ENCODE peak calls at places on chromosome 15, in nine cellular contexts. K is MCF 10A, W is ovary, M is MM.1S, C is GM20000, T is mucosa of descending colon, B is lower lobe of right lung, P is GM10248, V is fibroblast of pulmonary artery. O is an unnamed sample.

GRCh38 chr15:93067649-93068085 is 21.3 kb downstream of the RGMA start:
- DNase-seq in K (peak), W (no peak), M (no peak), C (no peak), T (no peak), B (no peak), P (no peak), V (no peak), O (no peak)

GRCh38 chr15:34721802-34722795 is 32.7 kb downstream of the GJD2 start:
- DNase-seq in K (peak), W (no peak), M (no peak), C (no peak), T (no peak), B (no peak), P (no peak), V (peak), O (no peak)

GRCh38 chr15:57732526-57733331 is 26.2 kb downstream of the POLR2M start:
- DNase-seq in K (peak), W (peak), M (peak), C (peak), T (no peak), B (no peak), P (peak), V (peak), O (no peak)

GRCh38 chr15:82178061-82178460 is 84.5 kb downstream of the EFL1 start:
- DNase-seq in K (peak), W (no peak), M (no peak), C (no peak), T (no peak), B (no peak), P (no peak), V (peak), O (no peak)

GRCh38 chr15:100202309-100202943 is 139.3 kb downstream of the ADAMTS17 start:
- DNase-seq in K (no peak), W (no peak), M (no peak), C (no peak), T (no peak), B (no peak), P (no peak), V (no peak), O (no peak)

GRCh38 chr15:44719293-44719999 is 8.1 kb downstream of the B2M start:
- DNase-seq in K (peak), W (no peak), M (peak), C (peak), T (no peak), B (no peak), P (peak), V (peak), O (no peak)

GRCh38 chr15:54250351-54250750 is 272.1 kb downstream of the UNC13C start:
- DNase-seq in K (no peak), W (no peak), M (no peak), C (no peak), T (no peak), B (no peak), P (no peak), V (no peak), O (no peak)

GRCh38 chr15:95557226-95558046 is 773.1 kb upstream of the NR2F2 start:
- DNase-seq in K (peak), W (peak), M (no peak), C (no peak), T (no peak), B (no peak), P (no peak), V (peak), O (no peak)

GRCh38 chr15:68389936-68390790 is 41.8 kb downstream of the ITGA11 start:
- DNase-seq in K (peak), W (peak), M (no peak), C (peak), T (no peak), B (no peak), P (peak), V (peak), O (no peak)

GRCh38 chr15:70281261-70281810 is 183.6 kb upstream of the TLE3 start:
- DNase-seq in K (no peak), W (peak), M (no peak), C (no peak), T (no peak), B (no peak), P (no peak), V (no peak), O (no peak)

GRCh38 chr15:64987136-64987535 is 2.6 kb downstream of the SPG21 start:
- DNase-seq in K (no peak), W (no peak), M (no peak), C (no peak), T (no peak), B (no peak), P (no peak), V (no peak), O (no peak)

GRCh38 chr15:91135201-91136130 is 35.4 kb downstream of the SV2B start:
- DNase-seq in K (no peak), W (no peak), M (peak), C (peak), T (no peak), B (no peak), P (peak), V (no peak), O (no peak)

GRCh38 chr15:74785716-74786032 is 3.8 kb downstream of the CSK start:
- DNase-seq in K (no peak), W (no peak), M (peak), C (peak), T (peak), B (no peak), P (peak), V (no peak), O (no peak)

GRCh38 chr15:36601497-36601932 is 22.1 kb downstream of the CDIN1 start:
- DNase-seq in K (no peak), W (peak), M (no peak), C (no peak), T (no peak), B (no peak), P (no peak), V (peak), O (no peak)

GRCh38 chr15:74615313-74616019 is at the start of gene CLK3:
- DNase-seq in K (peak), W (peak), M (peak), C (peak), T (peak), B (peak), P (peak), V (peak), O (no peak)

GRCh38 chr15:100849021-100849831 is 30.4 kb upstream of the ALDH1A3 start:
- DNase-seq in K (no peak), W (peak), M (peak), C (peak), T (peak), B (peak), P (peak), V (peak), O (no peak)

GRCh38 chr15:63246691-63247464 is 30.5 kb upstream of the APH1B start:
- DNase-seq in K (peak), W (no peak), M (no peak), C (no peak), T (no peak), B (no peak), P (no peak), V (peak), O (no peak)

GRCh38 chr15:100335335-100335999 is 6.3 kb downstream of the ADAMTS17 start:
- DNase-seq in K (no peak), W (no peak), M (no peak), C (no peak), T (no peak), B (no peak), P (no peak), V (no peak), O (no peak)

GRCh38 chr15:67574981-67575632 is 32.6 kb downstream of the MAP2K5 start:
- DNase-seq in K (no peak), W (no peak), M (no peak), C (no peak), T (no peak), B (no peak), P (no peak), V (no peak), O (no peak)

GRCh38 chr15:53976844-53977392 is 1.3 kb upstream of the UNC13C start:
- DNase-seq in K (peak), W (no peak), M (no peak), C (no peak), T (peak), B (no peak), P (no peak), V (no peak), O (no peak)

GRCh38 chr15:90212221-90213079 is 11.3 kb downstream of the SEMA4B start:
- DNase-seq in K (peak), W (no peak), M (no peak), C (no peak), T (peak), B (no peak), P (no peak), V (no peak), O (no peak)

DNA sequence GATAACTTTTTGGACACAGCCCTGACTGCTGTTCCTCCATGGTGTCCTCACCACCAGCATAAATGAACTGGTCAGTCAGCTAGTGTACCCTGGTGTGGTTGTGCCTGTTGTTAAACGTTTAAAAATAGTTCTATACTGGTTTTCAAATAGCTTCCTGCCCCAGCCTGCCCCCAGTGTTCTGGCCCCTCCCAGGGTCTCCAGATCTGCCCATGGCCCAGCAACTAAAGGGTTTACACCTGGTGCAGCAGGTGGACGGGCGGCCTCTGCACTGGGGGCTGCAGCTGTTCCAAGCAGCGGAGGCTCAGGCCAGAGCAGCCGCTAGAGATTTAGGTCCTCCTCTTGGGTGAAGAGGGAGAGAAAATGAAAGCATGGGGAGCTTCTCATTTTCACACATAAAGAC is 6.1 kb upstream of the NR2E3 start:
- DNase-seq in K (no peak), W (no peak), M (peak), C (no peak), T (no peak), B (no peak), P (no peak), V (no peak), O (no peak)
- TF ChIP-seq CTCF in K (no peak), W (no peak), M (no peak), C (no peak), T (no peak), B (no peak), P (no peak), V (no peak), O (no peak)

DNA sequence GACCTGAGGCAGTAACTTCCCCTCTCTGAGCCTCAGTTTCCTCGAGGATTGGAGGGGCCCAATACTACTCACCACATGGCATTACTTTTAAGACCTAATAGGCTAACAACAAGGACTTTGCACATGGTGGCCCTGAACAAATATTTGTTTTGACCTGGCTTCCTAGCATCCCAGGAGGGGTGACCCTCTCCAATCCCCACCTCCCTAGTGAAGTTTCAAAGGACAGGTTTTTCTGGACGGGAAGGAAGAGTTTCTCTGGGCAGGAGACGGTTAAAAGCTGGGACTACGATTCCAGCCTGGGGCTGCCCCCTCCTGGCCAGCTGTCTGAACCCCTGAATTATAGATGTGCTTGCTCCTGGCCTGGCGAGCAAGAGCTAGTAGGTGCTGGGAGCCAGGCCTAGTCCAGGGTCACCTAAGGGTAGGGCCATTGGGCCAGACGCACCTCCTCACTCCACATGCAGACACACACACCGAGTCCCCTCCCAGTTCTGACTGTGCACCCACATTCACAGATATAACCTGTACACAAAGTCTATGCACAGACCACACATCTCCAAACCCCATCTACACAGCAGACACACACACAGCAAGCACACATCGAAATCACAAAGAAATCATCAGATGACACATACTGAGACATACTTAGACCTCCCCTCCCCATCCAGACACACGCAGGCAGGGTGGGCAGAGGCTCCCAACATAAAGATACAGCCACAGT is 2.7 kb upstream of the ISL2 start:
- DNase-seq in K (no peak), W (no peak), M (no peak), C (peak), T (no peak), B (no peak), P (no peak), V (no peak), O (no peak)
- TF ChIP-seq CTCF in K (no peak), W (no peak), M (no peak), C (peak), T (no peak), B (no peak), P (peak), V (peak), O (peak)

DNA sequence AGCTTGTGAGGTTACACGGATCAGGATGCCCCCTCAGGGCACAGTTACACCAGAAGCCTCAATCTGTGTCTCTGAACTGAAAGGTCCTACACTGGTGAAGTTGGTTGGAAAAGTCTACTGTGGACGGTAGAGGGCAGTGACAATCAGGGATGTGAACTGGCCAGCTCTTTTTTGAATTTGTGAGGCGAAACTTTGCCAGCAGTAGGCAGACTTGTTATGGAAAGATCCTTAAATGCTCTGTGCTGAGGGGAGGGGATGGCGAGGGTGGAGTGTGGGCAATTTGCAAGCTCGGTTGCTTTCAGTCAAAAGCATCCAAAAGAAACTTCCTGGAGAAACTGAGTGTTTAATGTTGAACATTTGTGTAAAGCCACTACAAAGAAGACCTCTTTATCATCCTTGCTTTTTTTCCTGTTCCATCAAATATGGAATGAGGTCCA is 127.4 kb upstream of the ABHD17C start:
- DNase-seq in K (peak), W (peak), M (peak), C (peak), T (no peak), B (no peak), P (peak), V (peak), O (no peak)
- TF ChIP-seq CTCF in K (peak), W (peak), M (peak), C (peak), T (peak), B (peak), P (peak), V (peak), O (peak)

DNA sequence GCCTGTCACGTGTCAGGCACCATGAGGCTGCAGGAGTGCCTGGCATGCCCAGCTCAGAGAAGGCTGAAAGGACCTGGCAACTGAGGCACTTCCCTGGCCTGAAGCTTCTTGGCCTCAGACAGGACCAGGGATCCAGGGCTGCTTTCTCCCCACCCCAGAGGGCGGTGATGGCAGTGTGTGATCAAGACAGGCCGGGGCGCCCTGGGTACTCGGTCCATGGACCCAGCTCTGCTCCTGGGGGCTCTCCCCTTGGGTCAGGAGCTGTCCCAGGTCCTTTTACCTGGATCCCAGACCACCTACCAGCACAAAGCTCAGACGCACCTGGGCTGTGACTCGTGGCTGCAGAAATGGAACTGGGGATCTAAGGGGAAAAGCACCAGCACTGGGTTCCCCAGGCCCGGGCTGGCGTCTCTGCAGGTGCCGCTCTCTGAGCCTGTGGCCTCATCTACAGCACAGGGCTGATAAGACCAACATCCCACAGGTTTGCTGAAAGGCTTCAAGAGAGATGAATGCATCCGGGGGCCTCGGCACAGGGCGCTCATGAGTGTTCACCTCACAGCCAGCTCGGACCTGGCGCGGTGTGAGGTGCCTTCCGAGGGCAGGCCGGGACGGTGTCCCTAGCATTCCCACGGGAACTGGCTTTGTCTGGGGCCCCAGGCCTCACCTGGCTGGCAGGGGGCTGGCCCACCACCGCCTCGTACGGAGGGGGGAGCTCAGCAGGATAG is 133.8 kb downstream of the NSMCE3 start:
- DNase-seq in K (no peak), W (no peak), M (no peak), C (no peak), T (peak), B (peak), P (no peak), V (no peak), O (peak)
- TF ChIP-seq CTCF in K (no peak), W (no peak), M (no peak), C (no peak), T (no peak), B (no peak), P (no peak), V (no peak), O (no peak)

GRCh38 chr15:76286231-76286879 is 24.9 kb downstream of the ETFA start:
- DNase-seq in K (no peak), W (no peak), M (peak), C (peak), T (no peak), B (no peak), P (peak), V (no peak), O (no peak)

GRCh38 chr15:76282451-76282850 is 28.8 kb downstream of the ETFA start:
- DNase-seq in K (no peak), W (no peak), M (no peak), C (no peak), T (no peak), B (no peak), P (no peak), V (no peak), O (no peak)

GRCh38 chr15:76289582-76289981 is 21.7 kb downstream of the ETFA start:
- DNase-seq in K (no peak), W (no peak), M (no peak), C (no peak), T (no peak), B (no peak), P (no peak), V (no peak), O (no peak)

DNA sequence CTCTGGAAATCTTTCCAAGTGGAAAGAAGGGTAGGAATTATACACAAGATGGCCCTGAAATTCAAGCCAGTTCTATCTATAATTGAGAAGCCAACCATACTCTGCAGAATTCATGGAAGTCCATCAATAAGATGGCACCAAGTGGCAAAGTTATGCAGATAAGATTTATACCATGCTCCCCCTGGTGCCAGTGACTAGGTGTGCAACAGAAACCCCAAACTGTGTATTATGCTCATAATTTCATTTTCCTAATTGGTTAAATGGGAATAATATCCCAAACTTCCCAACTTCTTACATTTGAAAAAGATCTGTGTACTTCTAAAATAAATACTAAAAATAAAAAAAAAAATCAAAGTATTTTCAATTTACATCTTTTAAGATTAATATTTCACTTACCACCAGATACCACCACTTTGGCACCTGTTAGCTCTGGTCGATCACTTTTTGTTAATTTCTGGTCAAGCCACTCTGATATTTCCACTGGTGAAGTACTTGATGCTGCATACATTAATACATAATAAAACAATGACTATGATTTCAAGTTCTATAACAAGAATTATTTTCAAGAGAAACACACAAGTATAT is 25.9 kb downstream of the ETFA start:
- DNase-seq in K (peak), W (no peak), M (peak), C (peak), T (no peak), B (no peak), P (no peak), V (peak), O (no peak)
- TF ChIP-seq CTCF in K (peak), W (no peak), M (peak), C (peak), T (no peak), B (no peak), P (peak), V (peak), O (peak)

DNA sequence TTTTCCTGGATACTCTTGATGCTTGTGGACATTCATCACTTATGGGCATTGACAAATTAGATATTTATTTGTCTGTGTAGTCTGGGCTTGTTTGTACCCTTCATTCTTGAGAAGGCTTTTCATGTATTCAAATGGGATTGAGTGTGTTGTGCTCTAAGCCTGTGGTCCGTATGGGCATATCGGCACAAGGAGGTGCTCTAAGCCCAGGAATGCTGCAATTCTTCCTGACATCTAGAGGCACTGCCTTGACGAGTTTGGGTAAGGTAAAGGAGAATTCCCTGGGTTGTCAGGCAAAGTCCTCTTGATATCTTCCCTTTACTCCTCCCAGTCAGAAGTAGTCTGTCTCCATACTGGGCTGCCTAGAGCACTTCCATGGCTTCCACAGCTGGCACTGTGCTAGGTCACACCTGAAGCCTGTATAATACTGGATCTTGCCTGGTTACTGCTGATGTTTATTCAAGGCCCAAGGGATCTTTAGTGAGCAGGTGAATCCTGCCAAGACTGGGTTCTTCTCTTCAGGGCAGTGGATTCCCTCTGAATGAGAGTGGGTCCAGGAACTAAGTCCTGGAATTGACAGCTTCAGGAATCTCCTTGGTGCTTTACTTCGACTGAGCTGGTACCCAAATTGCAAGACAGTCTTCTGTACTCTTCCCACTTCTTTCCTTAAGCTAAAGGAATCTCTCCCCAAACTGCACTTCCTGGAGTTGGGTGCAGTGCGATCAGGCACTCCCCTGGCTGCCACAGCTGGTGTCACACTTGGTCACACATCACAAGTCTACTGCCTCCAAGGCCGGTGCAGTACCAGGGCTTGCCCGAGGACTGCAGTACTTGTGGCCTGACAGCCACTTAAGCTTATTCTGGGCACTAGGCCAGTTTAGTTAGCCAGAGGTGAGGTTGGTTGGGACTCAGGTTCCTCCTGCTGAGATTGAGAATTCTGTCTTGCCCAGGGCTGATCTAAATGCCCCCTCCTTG is 46.0 kb downstream of the GALK2 start:
- DNase-seq in K (peak), W (no peak), M (no peak), C (peak), T (no peak), B (peak), P (peak), V (no peak), O (no peak)
- TF ChIP-seq CTCF in K (no peak), W (no peak), M (no peak), C (no peak), T (no peak), B (peak), P (no peak), V (no peak), O (peak)